ENCODE peak calls at places on chromosome 1, in eight cellular contexts. One of them, this sample, is unnamed.

GRCh38 chr1:49048188-49048587 is 271.5 kb upstream of the BEND5 start:
- DNase-seq in NCI-H1092: no peak
- DNase-seq in cardiac muscle cell: no peak
- DNase-seq in stimulated activated CD4-positive, alpha-beta T cell treated with anti-CD3 and anti-CD28 coated beads, TNF-alpha, amount 100 ng/mL, for 4 hours: no peak
- DNase-seq in memory B cell: no peak
- DNase-seq in NCI-H748 treated with DMSO at 0.1 percent for 48 hours: no peak
- DNase-seq in AG09309: no peak
- DNase-seq in AG04450: no peak
- DNase-seq in this sample: no peak

GRCh38 chr1:198622532-198623218 is 16.2 kb upstream of the PTPRC start:
- DNase-seq in NCI-H748 treated with DMSO at 0.1 percent for 48 hours: no peak
- DNase-seq in AG04450: no peak
- DNase-seq in cardiac muscle cell: no peak
- DNase-seq in AG09309: no peak
- DNase-seq in stimulated activated CD4-positive, alpha-beta T cell treated with anti-CD3 and anti-CD28 coated beads, TNF-alpha, amount 100 ng/mL, for 4 hours: no peak
- DNase-seq in memory B cell: no peak
- DNase-seq in NCI-H1092: no peak
- DNase-seq in this sample: no peak

GRCh38 chr1:20380175-20380574 is 89.5 kb downstream of the VWA5B1 start:
- DNase-seq in memory B cell: no peak
- DNase-seq in cardiac muscle cell: no peak
- DNase-seq in stimulated activated CD4-positive, alpha-beta T cell treated with anti-CD3 and anti-CD28 coated beads, TNF-alpha, amount 100 ng/mL, for 4 hours: no peak
- DNase-seq in NCI-H1092: no peak
- DNase-seq in AG09309: no peak
- DNase-seq in NCI-H748 treated with DMSO at 0.1 percent for 48 hours: no peak
- DNase-seq in AG04450: no peak
- DNase-seq in this sample: no peak

GRCh38 chr1:157104598-157105293 is 5.1 kb upstream of the ETV3L start:
- DNase-seq in AG04450: no peak
- DNase-seq in AG09309: no peak
- DNase-seq in stimulated activated CD4-positive, alpha-beta T cell treated with anti-CD3 and anti-CD28 coated beads, TNF-alpha, amount 100 ng/mL, for 4 hours: no peak
- DNase-seq in NCI-H748 treated with DMSO at 0.1 percent for 48 hours: no peak
- DNase-seq in memory B cell: no peak
- DNase-seq in NCI-H1092: no peak
- DNase-seq in cardiac muscle cell: no peak
- DNase-seq in this sample: no peak

GRCh38 chr1:58620259-58620658 is 43.2 kb upstream of the TACSTD2 start:
- DNase-seq in NCI-H748 treated with DMSO at 0.1 percent for 48 hours: peak
- DNase-seq in stimulated activated CD4-positive, alpha-beta T cell treated with anti-CD3 and anti-CD28 coated beads, TNF-alpha, amount 100 ng/mL, for 4 hours: no peak
- DNase-seq in NCI-H1092: no peak
- DNase-seq in AG04450: no peak
- DNase-seq in cardiac muscle cell: no peak
- DNase-seq in memory B cell: no peak
- DNase-seq in AG09309: no peak
- DNase-seq in this sample: no peak

GRCh38 chr1:63322248-63322943 is at the start of gene FOXD3:
- DNase-seq in NCI-H1092: no peak
- DNase-seq in stimulated activated CD4-positive, alpha-beta T cell treated with anti-CD3 and anti-CD28 coated beads, TNF-alpha, amount 100 ng/mL, for 4 hours: no peak
- DNase-seq in memory B cell: peak
- DNase-seq in cardiac muscle cell: peak
- DNase-seq in AG04450: no peak
- DNase-seq in AG09309: no peak
- DNase-seq in NCI-H748 treated with DMSO at 0.1 percent for 48 hours: peak
- DNase-seq in this sample: no peak

GRCh38 chr1:62810420-62811274 is 26.7 kb downstream of the ATG4C start:
- DNase-seq in stimulated activated CD4-positive, alpha-beta T cell treated with anti-CD3 and anti-CD28 coated beads, TNF-alpha, amount 100 ng/mL, for 4 hours: no peak
- DNase-seq in AG09309: no peak
- DNase-seq in NCI-H748 treated with DMSO at 0.1 percent for 48 hours: no peak
- DNase-seq in cardiac muscle cell: no peak
- DNase-seq in AG04450: no peak
- DNase-seq in NCI-H1092: no peak
- DNase-seq in memory B cell: no peak
- DNase-seq in this sample: no peak

GRCh38 chr1:33221385-33221758 is 34.9 kb upstream of the ZNF362 start:
- DNase-seq in stimulated activated CD4-positive, alpha-beta T cell treated with anti-CD3 and anti-CD28 coated beads, TNF-alpha, amount 100 ng/mL, for 4 hours: no peak
- DNase-seq in AG09309: no peak
- DNase-seq in memory B cell: no peak
- DNase-seq in cardiac muscle cell: no peak
- DNase-seq in NCI-H748 treated with DMSO at 0.1 percent for 48 hours: no peak
- DNase-seq in AG04450: no peak
- DNase-seq in NCI-H1092: no peak
- DNase-seq in this sample: no peak

GRCh38 chr1:174956086-174956485 is 43.7 kb upstream of the CACYBP start:
- DNase-seq in NCI-H748 treated with DMSO at 0.1 percent for 48 hours: no peak
- DNase-seq in stimulated activated CD4-positive, alpha-beta T cell treated with anti-CD3 and anti-CD28 coated beads, TNF-alpha, amount 100 ng/mL, for 4 hours: no peak
- DNase-seq in cardiac muscle cell: no peak
- DNase-seq in memory B cell: no peak
- DNase-seq in AG04450: no peak
- DNase-seq in AG09309: no peak
- DNase-seq in NCI-H1092: no peak
- DNase-seq in this sample: no peak

GRCh38 chr1:39726600-39726999 is 12.1 kb upstream of the PPIE start:
- DNase-seq in memory B cell: no peak
- DNase-seq in NCI-H1092: no peak
- DNase-seq in cardiac muscle cell: no peak
- DNase-seq in NCI-H748 treated with DMSO at 0.1 percent for 48 hours: no peak
- DNase-seq in AG04450: no peak
- DNase-seq in stimulated activated CD4-positive, alpha-beta T cell treated with anti-CD3 and anti-CD28 coated beads, TNF-alpha, amount 100 ng/mL, for 4 hours: no peak
- DNase-seq in AG09309: no peak
- DNase-seq in this sample: no peak

GRCh38 chr1:175725684-175726083 is 17.7 kb downstream of the TNR start:
- DNase-seq in NCI-H1092: no peak
- DNase-seq in cardiac muscle cell: peak
- DNase-seq in stimulated activated CD4-positive, alpha-beta T cell treated with anti-CD3 and anti-CD28 coated beads, TNF-alpha, amount 100 ng/mL, for 4 hours: no peak
- DNase-seq in NCI-H748 treated with DMSO at 0.1 percent for 48 hours: no peak
- DNase-seq in AG09309: no peak
- DNase-seq in AG04450: no peak
- DNase-seq in memory B cell: no peak
- DNase-seq in this sample: no peak

GRCh38 chr1:203322480-203323179 is 17.3 kb downstream of the BTG2 start:
- DNase-seq in NCI-H1092: no peak
- DNase-seq in NCI-H748 treated with DMSO at 0.1 percent for 48 hours: peak
- DNase-seq in stimulated activated CD4-positive, alpha-beta T cell treated with anti-CD3 and anti-CD28 coated beads, TNF-alpha, amount 100 ng/mL, for 4 hours: no peak
- DNase-seq in memory B cell: no peak
- DNase-seq in cardiac muscle cell: peak
- DNase-seq in AG09309: no peak
- DNase-seq in AG04450: no peak
- DNase-seq in this sample: no peak

GRCh38 chr1:79042117-79042516 is 35.6 kb upstream of the ADGRL4 start:
- DNase-seq in NCI-H1092: no peak
- DNase-seq in stimulated activated CD4-positive, alpha-beta T cell treated with anti-CD3 and anti-CD28 coated beads, TNF-alpha, amount 100 ng/mL, for 4 hours: no peak
- DNase-seq in cardiac muscle cell: peak
- DNase-seq in AG04450: peak
- DNase-seq in memory B cell: no peak
- DNase-seq in AG09309: peak
- DNase-seq in NCI-H748 treated with DMSO at 0.1 percent for 48 hours: no peak
- DNase-seq in this sample: no peak

GRCh38 chr1:89987170-89987819 is 7.6 kb upstream of the ZNF326 start:
- DNase-seq in AG04450: peak
- DNase-seq in NCI-H1092: peak
- DNase-seq in cardiac muscle cell: peak
- DNase-seq in NCI-H748 treated with DMSO at 0.1 percent for 48 hours: peak
- DNase-seq in AG09309: peak
- DNase-seq in memory B cell: peak
- DNase-seq in stimulated activated CD4-positive, alpha-beta T cell treated with anti-CD3 and anti-CD28 coated beads, TNF-alpha, amount 100 ng/mL, for 4 hours: no peak
- DNase-seq in this sample: peak

GRCh38 chr1:13737388-13737787 is 37.4 kb downstream of the PRDM2 start:
- DNase-seq in AG09309: no peak
- DNase-seq in AG04450: no peak
- DNase-seq in cardiac muscle cell: no peak
- DNase-seq in memory B cell: no peak
- DNase-seq in stimulated activated CD4-positive, alpha-beta T cell treated with anti-CD3 and anti-CD28 coated beads, TNF-alpha, amount 100 ng/mL, for 4 hours: no peak
- DNase-seq in NCI-H1092: no peak
- DNase-seq in NCI-H748 treated with DMSO at 0.1 percent for 48 hours: peak
- DNase-seq in this sample: no peak

GRCh38 chr1:92326681-92327080 is 27.8 kb downstream of the RPAP2 start:
- DNase-seq in cardiac muscle cell: no peak
- DNase-seq in stimulated activated CD4-positive, alpha-beta T cell treated with anti-CD3 and anti-CD28 coated beads, TNF-alpha, amount 100 ng/mL, for 4 hours: no peak
- DNase-seq in AG09309: no peak
- DNase-seq in memory B cell: no peak
- DNase-seq in AG04450: no peak
- DNase-seq in NCI-H1092: no peak
- DNase-seq in NCI-H748 treated with DMSO at 0.1 percent for 48 hours: no peak
- DNase-seq in this sample: no peak

GRCh38 chr1:228259368-228259894 is 51.6 kb downstream of the OBSCN start:
- DNase-seq in AG09309: no peak
- DNase-seq in NCI-H748 treated with DMSO at 0.1 percent for 48 hours: no peak
- DNase-seq in NCI-H1092: no peak
- DNase-seq in cardiac muscle cell: no peak
- DNase-seq in AG04450: no peak
- DNase-seq in memory B cell: no peak
- DNase-seq in stimulated activated CD4-positive, alpha-beta T cell treated with anti-CD3 and anti-CD28 coated beads, TNF-alpha, amount 100 ng/mL, for 4 hours: no peak
- DNase-seq in this sample: no peak

GRCh38 chr1:117820694-117821381 is 108.6 kb downstream of the GDAP2 start:
- DNase-seq in NCI-H748 treated with DMSO at 0.1 percent for 48 hours: no peak
- DNase-seq in stimulated activated CD4-positive, alpha-beta T cell treated with anti-CD3 and anti-CD28 coated beads, TNF-alpha, amount 100 ng/mL, for 4 hours: no peak
- DNase-seq in AG09309: no peak
- DNase-seq in memory B cell: no peak
- DNase-seq in AG04450: no peak
- DNase-seq in cardiac muscle cell: no peak
- DNase-seq in NCI-H1092: no peak
- DNase-seq in this sample: no peak

GRCh38 chr1:85445906-85446305 is 19.1 kb downstream of the DDAH1 start:
- DNase-seq in stimulated activated CD4-positive, alpha-beta T cell treated with anti-CD3 and anti-CD28 coated beads, TNF-alpha, amount 100 ng/mL, for 4 hours: no peak
- DNase-seq in memory B cell: no peak
- DNase-seq in NCI-H1092: no peak
- DNase-seq in cardiac muscle cell: peak
- DNase-seq in AG04450: no peak
- DNase-seq in NCI-H748 treated with DMSO at 0.1 percent for 48 hours: no peak
- DNase-seq in AG09309: peak
- DNase-seq in this sample: no peak

GRCh38 chr1:192809286-192810252 is 730 bp downstream of the RGS2 start:
- DNase-seq in stimulated activated CD4-positive, alpha-beta T cell treated with anti-CD3 and anti-CD28 coated beads, TNF-alpha, amount 100 ng/mL, for 4 hours: no peak
- DNase-seq in memory B cell: peak
- DNase-seq in NCI-H1092: peak
- DNase-seq in cardiac muscle cell: peak
- DNase-seq in AG09309: no peak
- DNase-seq in AG04450: no peak
- DNase-seq in NCI-H748 treated with DMSO at 0.1 percent for 48 hours: peak
- DNase-seq in this sample: no peak

GRCh38 chr1:933603-933940 is 9.8 kb downstream of the SAMD11 start:
- DNase-seq in stimulated activated CD4-positive, alpha-beta T cell treated with anti-CD3 and anti-CD28 coated beads, TNF-alpha, amount 100 ng/mL, for 4 hours: no peak
- DNase-seq in NCI-H748 treated with DMSO at 0.1 percent for 48 hours: no peak
- DNase-seq in memory B cell: no peak
- DNase-seq in AG09309: no peak
- DNase-seq in NCI-H1092: no peak
- DNase-seq in cardiac muscle cell: no peak
- DNase-seq in AG04450: no peak
- DNase-seq in this sample: no peak

GRCh38 chr1:205538211-205538840 is 33.9 kb downstream of the CDK18 start:
- DNase-seq in NCI-H748 treated with DMSO at 0.1 percent for 48 hours: no peak
- DNase-seq in memory B cell: no peak
- DNase-seq in NCI-H1092: no peak
- DNase-seq in stimulated activated CD4-positive, alpha-beta T cell treated with anti-CD3 and anti-CD28 coated beads, TNF-alpha, amount 100 ng/mL, for 4 hours: no peak
- DNase-seq in cardiac muscle cell: peak
- DNase-seq in AG04450: no peak
- DNase-seq in AG09309: no peak
- DNase-seq in this sample: no peak

GRCh38 chr1:38128926-38129453 is 82.4 kb upstream of the POU3F1 start:
- DNase-seq in memory B cell: no peak
- DNase-seq in cardiac muscle cell: no peak
- DNase-seq in stimulated activated CD4-positive, alpha-beta T cell treated with anti-CD3 and anti-CD28 coated beads, TNF-alpha, amount 100 ng/mL, for 4 hours: no peak
- DNase-seq in AG04450: no peak
- DNase-seq in NCI-H1092: no peak
- DNase-seq in AG09309: no peak
- DNase-seq in NCI-H748 treated with DMSO at 0.1 percent for 48 hours: no peak
- DNase-seq in this sample: no peak

GRCh38 chr1:184940694-184941093 is 33.6 kb downstream of the NIBAN1 start:
- DNase-seq in NCI-H748 treated with DMSO at 0.1 percent for 48 hours: no peak
- DNase-seq in NCI-H1092: no peak
- DNase-seq in AG04450: no peak
- DNase-seq in stimulated activated CD4-positive, alpha-beta T cell treated with anti-CD3 and anti-CD28 coated beads, TNF-alpha, amount 100 ng/mL, for 4 hours: no peak
- DNase-seq in AG09309: no peak
- DNase-seq in cardiac muscle cell: no peak
- DNase-seq in memory B cell: no peak
- DNase-seq in this sample: no peak

GRCh38 chr1:32353886-32354570 is 8.3 kb downstream of the FAM229A start:
- DNase-seq in memory B cell: no peak
- DNase-seq in stimulated activated CD4-positive, alpha-beta T cell treated with anti-CD3 and anti-CD28 coated beads, TNF-alpha, amount 100 ng/mL, for 4 hours: no peak
- DNase-seq in NCI-H1092: no peak
- DNase-seq in NCI-H748 treated with DMSO at 0.1 percent for 48 hours: no peak
- DNase-seq in AG09309: no peak
- DNase-seq in AG04450: peak
- DNase-seq in cardiac muscle cell: peak
- DNase-seq in this sample: no peak

GRCh38 chr1:151311589-151312331 is 15.5 kb downstream of the PI4KB start:
- DNase-seq in NCI-H1092: no peak
- DNase-seq in cardiac muscle cell: peak
- DNase-seq in NCI-H748 treated with DMSO at 0.1 percent for 48 hours: no peak
- DNase-seq in AG04450: peak
- DNase-seq in memory B cell: no peak
- DNase-seq in AG09309: peak
- DNase-seq in stimulated activated CD4-positive, alpha-beta T cell treated with anti-CD3 and anti-CD28 coated beads, TNF-alpha, amount 100 ng/mL, for 4 hours: peak
- DNase-seq in this sample: no peak

GRCh38 chr1:245019904-245020486 is 134.8 kb upstream of the KIF26B start:
- DNase-seq in NCI-H748 treated with DMSO at 0.1 percent for 48 hours: no peak
- DNase-seq in AG09309: no peak
- DNase-seq in memory B cell: no peak
- DNase-seq in stimulated activated CD4-positive, alpha-beta T cell treated with anti-CD3 and anti-CD28 coated beads, TNF-alpha, amount 100 ng/mL, for 4 hours: no peak
- DNase-seq in AG04450: no peak
- DNase-seq in NCI-H1092: no peak
- DNase-seq in cardiac muscle cell: no peak
- DNase-seq in this sample: no peak

GRCh38 chr1:40928699-40929098 is 50.8 kb upstream of the CTPS1 start:
- DNase-seq in stimulated activated CD4-positive, alpha-beta T cell treated with anti-CD3 and anti-CD28 coated beads, TNF-alpha, amount 100 ng/mL, for 4 hours: no peak
- DNase-seq in AG09309: no peak
- DNase-seq in cardiac muscle cell: no peak
- DNase-seq in memory B cell: no peak
- DNase-seq in NCI-H748 treated with DMSO at 0.1 percent for 48 hours: no peak
- DNase-seq in NCI-H1092: no peak
- DNase-seq in AG04450: no peak
- DNase-seq in this sample: no peak

GRCh38 chr1:80987106-80987505 is 813.6 kb upstream of the ADGRL2 start:
- DNase-seq in AG09309: no peak
- DNase-seq in NCI-H748 treated with DMSO at 0.1 percent for 48 hours: no peak
- DNase-seq in memory B cell: no peak
- DNase-seq in AG04450: no peak
- DNase-seq in stimulated activated CD4-positive, alpha-beta T cell treated with anti-CD3 and anti-CD28 coated beads, TNF-alpha, amount 100 ng/mL, for 4 hours: no peak
- DNase-seq in NCI-H1092: no peak
- DNase-seq in cardiac muscle cell: peak
- DNase-seq in this sample: no peak

GRCh38 chr1:158177705-158178450 is 2.8 kb upstream of the CD1D start:
- DNase-seq in memory B cell: peak
- DNase-seq in NCI-H1092: no peak
- DNase-seq in cardiac muscle cell: peak
- DNase-seq in AG09309: no peak
- DNase-seq in stimulated activated CD4-positive, alpha-beta T cell treated with anti-CD3 and anti-CD28 coated beads, TNF-alpha, amount 100 ng/mL, for 4 hours: no peak
- DNase-seq in AG04450: no peak
- DNase-seq in NCI-H748 treated with DMSO at 0.1 percent for 48 hours: no peak
- DNase-seq in this sample: no peak

GRCh38 chr1:155124503-155125463 is 2.9 kb upstream of the EFNA1 start:
- DNase-seq in stimulated activated CD4-positive, alpha-beta T cell treated with anti-CD3 and anti-CD28 coated beads, TNF-alpha, amount 100 ng/mL, for 4 hours: no peak
- DNase-seq in AG04450: no peak
- DNase-seq in memory B cell: no peak
- DNase-seq in NCI-H748 treated with DMSO at 0.1 percent for 48 hours: no peak
- DNase-seq in AG09309: no peak
- DNase-seq in NCI-H1092: no peak
- DNase-seq in cardiac muscle cell: peak
- DNase-seq in this sample: no peak

GRCh38 chr1:162943627-162944026 is 82.7 kb upstream of the CCDC190 start:
- DNase-seq in memory B cell: no peak
- DNase-seq in AG04450: no peak
- DNase-seq in NCI-H748 treated with DMSO at 0.1 percent for 48 hours: no peak
- DNase-seq in cardiac muscle cell: no peak
- DNase-seq in NCI-H1092: no peak
- DNase-seq in stimulated activated CD4-positive, alpha-beta T cell treated with anti-CD3 and anti-CD28 coated beads, TNF-alpha, amount 100 ng/mL, for 4 hours: no peak
- DNase-seq in AG09309: no peak
- DNase-seq in this sample: no peak

GRCh38 chr1:159177273-159177907 is 6.0 kb downstream of the CADM3 start:
- DNase-seq in NCI-H1092: no peak
- DNase-seq in stimulated activated CD4-positive, alpha-beta T cell treated with anti-CD3 and anti-CD28 coated beads, TNF-alpha, amount 100 ng/mL, for 4 hours: no peak
- DNase-seq in AG04450: peak
- DNase-seq in memory B cell: no peak
- DNase-seq in NCI-H748 treated with DMSO at 0.1 percent for 48 hours: no peak
- DNase-seq in cardiac muscle cell: peak
- DNase-seq in AG09309: no peak
- DNase-seq in this sample: no peak

This sample was measured in GM12892.